ENCODE peak calls at places on chromosomes 5 and 9, in six cellular contexts. One of them, this sample, is unnamed.
A peak's percentile ranks its signal among the peaks of the same experiment; 100 is the strongest.

GRCh38 chr9:4689687-4690104 is 10.3 kb downstream of the CDC37L1 start:
- DNase-seq in endodermal cell: no peak
- DNase-seq in heart right ventricle: no peak
- DNase-seq in brain microvascular endothelial cell: no peak
- DNase-seq in lower leg skin: no peak
- DNase-seq in fibroblast of lung: peak; percentile 42
- DNase-seq in this sample: no peak

GRCh38 chr9:88949961-88950340 is 41.3 kb upstream of the S1PR3 start:
- DNase-seq in fibroblast of lung: peak; percentile 65
- DNase-seq in endodermal cell: no peak
- DNase-seq in heart right ventricle: no peak
- DNase-seq in lower leg skin: no peak
- DNase-seq in brain microvascular endothelial cell: peak; percentile 37
- DNase-seq in this sample: no peak

GRCh38 chr5:6000867-6001266 is 377.5 kb downstream of the MED10 start:
- DNase-seq in lower leg skin: no peak
- DNase-seq in fibroblast of lung: no peak
- DNase-seq in heart right ventricle: no peak
- DNase-seq in endodermal cell: no peak
- DNase-seq in brain microvascular endothelial cell: no peak
- DNase-seq in this sample: no peak

GRCh38 chr5:79301046-79301712 is 65.2 kb downstream of the JMY start:
- DNase-seq in fibroblast of lung: peak; percentile 51
- DNase-seq in brain microvascular endothelial cell: no peak
- DNase-seq in endodermal cell: no peak
- DNase-seq in lower leg skin: no peak
- DNase-seq in heart right ventricle: no peak
- DNase-seq in this sample: no peak

GRCh38 chr5:131316026-131316425 is 52.2 kb downstream of the CDC42SE2 start:
- DNase-seq in lower leg skin: no peak
- DNase-seq in brain microvascular endothelial cell: no peak
- DNase-seq in endodermal cell: no peak
- DNase-seq in heart right ventricle: no peak
- DNase-seq in fibroblast of lung: no peak
- DNase-seq in this sample: no peak

GRCh38 chr5:59685806-59686205 is 207.7 kb downstream of the PDE4D start:
- DNase-seq in lower leg skin: no peak
- DNase-seq in heart right ventricle: no peak
- DNase-seq in fibroblast of lung: peak; percentile 67
- DNase-seq in brain microvascular endothelial cell: no peak
- DNase-seq in endodermal cell: no peak
- DNase-seq in this sample: no peak

GRCh38 chr5:58759745-58760144 is 176.9 kb downstream of the RAB3C start:
- DNase-seq in fibroblast of lung: no peak
- DNase-seq in heart right ventricle: no peak
- DNase-seq in endodermal cell: no peak
- DNase-seq in lower leg skin: no peak
- DNase-seq in brain microvascular endothelial cell: no peak
- DNase-seq in this sample: no peak

GRCh38 chr5:178668579-178668978 is 41.7 kb upstream of the CLK4 start:
- DNase-seq in heart right ventricle: no peak
- DNase-seq in brain microvascular endothelial cell: no peak
- DNase-seq in endodermal cell: no peak
- DNase-seq in lower leg skin: no peak
- DNase-seq in fibroblast of lung: no peak
- DNase-seq in this sample: no peak

GRCh38 chr5:41863871-41864486 is 6.2 kb downstream of the OXCT1 start:
- DNase-seq in endodermal cell: no peak
- DNase-seq in brain microvascular endothelial cell: no peak
- DNase-seq in lower leg skin: no peak
- DNase-seq in fibroblast of lung: peak; percentile 50
- DNase-seq in heart right ventricle: no peak
- DNase-seq in this sample: no peak

DNA sequence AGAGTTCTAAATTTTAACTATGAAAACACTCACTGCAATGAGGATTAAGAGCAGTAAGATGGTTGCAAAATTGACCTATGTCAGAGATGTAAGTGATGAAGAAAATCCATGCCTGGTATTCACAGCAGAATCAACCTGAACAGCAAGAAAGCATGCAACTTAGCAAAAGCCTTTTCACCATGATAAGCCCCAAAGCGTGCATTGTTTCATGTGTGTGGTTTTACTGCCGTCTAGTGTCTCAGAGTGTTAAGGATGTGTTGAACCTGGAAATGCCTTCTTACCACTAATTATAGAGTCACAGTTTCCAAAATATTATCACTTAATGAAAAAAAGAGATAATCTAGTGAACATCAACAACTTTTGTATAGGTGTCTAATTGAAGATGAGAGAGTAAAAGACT is 415.2 kb upstream of the TRPC7 start:
- DNase-seq in brain microvascular endothelial cell: no peak
- DNase-seq in endodermal cell: no peak
- DNase-seq in heart right ventricle: no peak
- DNase-seq in lower leg skin: no peak
- DNase-seq in fibroblast of lung: no peak
- DNase-seq in this sample: no peak
- TF ChIP-seq CTCF in brain microvascular endothelial cell: no peak
- TF ChIP-seq CTCF in endodermal cell: peak; percentile 47
- TF ChIP-seq CTCF in heart right ventricle: no peak
- TF ChIP-seq CTCF in lower leg skin: no peak
- TF ChIP-seq CTCF in fibroblast of lung: no peak
- TF ChIP-seq CTCF in this sample: no peak

DNA sequence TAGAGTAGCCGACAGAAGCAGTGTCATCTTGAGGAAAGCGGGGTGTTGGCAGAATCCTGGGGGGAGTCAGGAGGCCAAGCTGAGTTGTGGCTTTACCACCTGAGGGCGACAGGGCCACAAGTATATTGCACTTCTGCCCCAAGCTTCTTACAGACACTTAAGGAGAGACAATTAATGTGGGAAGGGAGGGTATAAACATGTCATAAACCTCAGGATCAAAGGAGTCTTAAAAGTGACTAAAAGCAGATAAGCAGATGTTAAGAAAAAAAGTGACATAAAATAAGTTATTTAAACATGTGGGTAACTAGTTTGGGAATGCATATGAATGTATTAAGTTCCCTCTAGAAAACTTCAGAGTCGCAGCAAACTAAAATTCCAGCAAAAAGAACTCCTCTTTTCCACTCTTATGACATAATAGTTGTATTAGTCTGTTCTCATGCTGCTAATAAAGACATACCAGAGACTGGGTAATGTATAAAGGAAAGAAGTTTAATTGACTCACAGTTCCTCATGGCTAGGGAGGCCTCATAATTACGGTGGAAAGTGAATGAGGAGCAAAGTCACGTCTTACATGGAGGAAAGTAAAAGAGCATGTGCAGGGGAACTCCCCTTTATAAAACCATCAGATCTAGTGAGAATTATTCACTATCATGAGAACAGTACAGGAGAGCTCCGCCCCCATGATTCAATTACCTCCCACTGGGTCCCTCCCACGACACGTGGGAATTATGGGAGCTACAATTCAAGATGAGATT is 63.8 kb downstream of the ERAP1 start:
- DNase-seq in heart right ventricle: no peak
- DNase-seq in lower leg skin: no peak
- DNase-seq in brain microvascular endothelial cell: no peak
- DNase-seq in fibroblast of lung: no peak
- DNase-seq in endodermal cell: no peak
- DNase-seq in this sample: no peak
- H3K4me3 ChIP-seq in heart right ventricle: peak overlapping the region; percentile 21
- H3K4me3 ChIP-seq in lower leg skin: no peak overlapping the region
- H3K4me3 ChIP-seq in brain microvascular endothelial cell: no peak overlapping the region
- H3K4me3 ChIP-seq in fibroblast of lung: no peak overlapping the region
- H3K4me3 ChIP-seq in endodermal cell: no peak overlapping the region
- H3K4me3 ChIP-seq in this sample: no peak overlapping the region

GRCh38 chr5:155303134-155303533 is 289.6 kb downstream of the KIF4B start:
- DNase-seq in brain microvascular endothelial cell: no peak
- DNase-seq in lower leg skin: no peak
- DNase-seq in fibroblast of lung: no peak
- DNase-seq in endodermal cell: no peak
- DNase-seq in heart right ventricle: no peak
- DNase-seq in this sample: no peak

GRCh38 chr5:155311721-155312120 is 298.2 kb downstream of the KIF4B start:
- DNase-seq in fibroblast of lung: no peak
- DNase-seq in endodermal cell: no peak
- DNase-seq in brain microvascular endothelial cell: no peak
- DNase-seq in heart right ventricle: no peak
- DNase-seq in lower leg skin: no peak
- DNase-seq in this sample: no peak

GRCh38 chr5:155308289-155308688 is 294.7 kb downstream of the KIF4B start:
- DNase-seq in fibroblast of lung: no peak
- DNase-seq in brain microvascular endothelial cell: no peak
- DNase-seq in endodermal cell: no peak
- DNase-seq in heart right ventricle: no peak
- DNase-seq in lower leg skin: no peak
- DNase-seq in this sample: no peak

DNA sequence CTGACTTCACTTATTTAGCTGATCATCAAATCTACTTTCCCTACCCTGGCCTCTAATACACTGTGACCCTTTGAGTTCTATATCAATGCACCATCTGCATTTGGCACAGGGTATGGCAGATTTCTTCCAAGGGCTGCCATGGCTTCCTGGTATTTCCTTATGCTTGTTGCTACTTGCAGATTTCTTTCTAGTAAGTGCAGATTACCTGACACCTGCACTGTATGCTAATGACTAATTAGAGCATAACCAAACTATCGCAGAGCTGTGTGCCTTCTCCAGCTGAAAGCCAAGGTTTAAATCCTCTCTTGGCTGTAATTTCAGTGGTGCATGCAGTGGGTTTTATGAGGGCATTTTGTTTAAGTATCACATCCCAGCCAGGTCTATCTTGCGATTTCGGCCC is 293.7 kb downstream of the KIF4B start:
- DNase-seq in heart right ventricle: no peak
- DNase-seq in endodermal cell: no peak
- DNase-seq in brain microvascular endothelial cell: no peak
- DNase-seq in fibroblast of lung: no peak
- DNase-seq in lower leg skin: no peak
- DNase-seq in this sample: no peak
- TF ChIP-seq CTCF in heart right ventricle: no peak
- TF ChIP-seq CTCF in endodermal cell: no peak
- TF ChIP-seq CTCF in brain microvascular endothelial cell: no peak
- TF ChIP-seq CTCF in fibroblast of lung: no peak
- TF ChIP-seq CTCF in lower leg skin: no peak
- TF ChIP-seq CTCF in this sample: no peak

GRCh38 chr5:94793816-94794198 is 175.3 kb downstream of the SLF1 start:
- DNase-seq in heart right ventricle: no peak
- DNase-seq in lower leg skin: no peak
- DNase-seq in brain microvascular endothelial cell: peak; percentile 18
- DNase-seq in endodermal cell: no peak
- DNase-seq in fibroblast of lung: peak; percentile 80
- DNase-seq in this sample: no peak
- H3K4me3 ChIP-seq in heart right ventricle: no peak overlapping the region
- H3K4me3 ChIP-seq in lower leg skin: no peak overlapping the region
- H3K4me3 ChIP-seq in brain microvascular endothelial cell: no peak overlapping the region
- H3K4me3 ChIP-seq in endodermal cell: no peak overlapping the region
- H3K4me3 ChIP-seq in fibroblast of lung: no peak overlapping the region
- H3K4me3 ChIP-seq in this sample: no peak overlapping the region

GRCh38 chr5:38724301-38725030 is 121.3 kb upstream of the OSMR start:
- DNase-seq in brain microvascular endothelial cell: peak; percentile 78
- DNase-seq in endodermal cell: no peak
- DNase-seq in lower leg skin: no peak
- DNase-seq in fibroblast of lung: peak; percentile 74
- DNase-seq in heart right ventricle: no peak
- DNase-seq in this sample: no peak
- TF ChIP-seq CTCF in brain microvascular endothelial cell: peak; percentile 50
- TF ChIP-seq CTCF in endodermal cell: no peak
- TF ChIP-seq CTCF in lower leg skin: no peak
- TF ChIP-seq CTCF in fibroblast of lung: no peak
- TF ChIP-seq CTCF in heart right ventricle: no peak
- TF ChIP-seq CTCF in this sample: peak; percentile 5

GRCh38 chr9:136713555-136713949 is 1.2 kb downstream of the DIPK1B start:
- DNase-seq in endodermal cell: no peak
- DNase-seq in fibroblast of lung: no peak
- DNase-seq in lower leg skin: no peak
- DNase-seq in heart right ventricle: peak; percentile 64
- DNase-seq in brain microvascular endothelial cell: no peak
- DNase-seq in this sample: no peak
- H3K4me3 ChIP-seq in endodermal cell: peak overlapping the region; percentile 79
- H3K4me3 ChIP-seq in fibroblast of lung: no peak overlapping the region
- H3K4me3 ChIP-seq in lower leg skin: no peak overlapping the region
- H3K4me3 ChIP-seq in heart right ventricle: peak overlapping the region; percentile 74
- H3K4me3 ChIP-seq in brain microvascular endothelial cell: no peak overlapping the region
- H3K4me3 ChIP-seq in this sample: no peak overlapping the region

GRCh38 chr5:14545308-14545707 is 36.3 kb upstream of the OTULINL start:
- DNase-seq in lower leg skin: peak; percentile 27
- DNase-seq in heart right ventricle: no peak
- DNase-seq in endodermal cell: no peak
- DNase-seq in fibroblast of lung: no peak
- DNase-seq in brain microvascular endothelial cell: no peak
- DNase-seq in this sample: no peak
- TF ChIP-seq CTCF in lower leg skin: no peak
- TF ChIP-seq CTCF in heart right ventricle: no peak
- TF ChIP-seq CTCF in endodermal cell: no peak
- TF ChIP-seq CTCF in fibroblast of lung: no peak
- TF ChIP-seq CTCF in brain microvascular endothelial cell: no peak
- TF ChIP-seq CTCF in this sample: no peak

GRCh38 chr5:175443514-175444059 is 395 bp downstream of the DRD1 start:
- DNase-seq in endodermal cell: no peak
- DNase-seq in lower leg skin: no peak
- DNase-seq in fibroblast of lung: no peak
- DNase-seq in brain microvascular endothelial cell: no peak
- DNase-seq in heart right ventricle: no peak
- DNase-seq in this sample: no peak
- H3K4me3 ChIP-seq in endodermal cell: peak overlapping the region; percentile 81
- H3K4me3 ChIP-seq in lower leg skin: no peak overlapping the region
- H3K4me3 ChIP-seq in fibroblast of lung: peak overlapping the region; percentile 41
- H3K4me3 ChIP-seq in brain microvascular endothelial cell: no peak overlapping the region
- H3K4me3 ChIP-seq in heart right ventricle: peak overlapping the region; percentile 35
- H3K4me3 ChIP-seq in this sample: no peak overlapping the region

GRCh38 chr5:124742521-124742920 is 3.9 kb downstream of the ZNF608 start:
- DNase-seq in endodermal cell: no peak
- DNase-seq in fibroblast of lung: no peak
- DNase-seq in brain microvascular endothelial cell: no peak
- DNase-seq in lower leg skin: no peak
- DNase-seq in heart right ventricle: no peak
- DNase-seq in this sample: no peak
- TF ChIP-seq CTCF in endodermal cell: no peak
- TF ChIP-seq CTCF in fibroblast of lung: no peak
- TF ChIP-seq CTCF in brain microvascular endothelial cell: no peak
- TF ChIP-seq CTCF in lower leg skin: no peak
- TF ChIP-seq CTCF in heart right ventricle: no peak
- TF ChIP-seq CTCF in this sample: no peak

GRCh38 chr9:37060821-37061220 is 26.8 kb upstream of the PAX5 start:
- DNase-seq in brain microvascular endothelial cell: no peak
- DNase-seq in fibroblast of lung: no peak
- DNase-seq in lower leg skin: no peak
- DNase-seq in endodermal cell: no peak
- DNase-seq in heart right ventricle: no peak
- DNase-seq in this sample: no peak

GRCh38 chr9:37062331-37062730 is 28.3 kb upstream of the PAX5 start:
- DNase-seq in endodermal cell: no peak
- DNase-seq in brain microvascular endothelial cell: no peak
- DNase-seq in lower leg skin: no peak
- DNase-seq in fibroblast of lung: no peak
- DNase-seq in heart right ventricle: no peak
- DNase-seq in this sample: no peak

GRCh38 chr9:37061763-37062162 is 27.7 kb upstream of the PAX5 start:
- DNase-seq in brain microvascular endothelial cell: peak; percentile 34
- DNase-seq in endodermal cell: no peak
- DNase-seq in fibroblast of lung: peak; percentile 17
- DNase-seq in heart right ventricle: no peak
- DNase-seq in lower leg skin: no peak
- DNase-seq in this sample: peak; percentile 9

GRCh38 chr9:37066139-37066725 is 32.2 kb upstream of the PAX5 start:
- DNase-seq in brain microvascular endothelial cell: no peak
- DNase-seq in lower leg skin: no peak
- DNase-seq in heart right ventricle: no peak
- DNase-seq in endodermal cell: no peak
- DNase-seq in fibroblast of lung: no peak
- DNase-seq in this sample: no peak
- H3K4me3 ChIP-seq in brain microvascular endothelial cell: no peak overlapping the region
- H3K4me3 ChIP-seq in lower leg skin: no peak overlapping the region
- H3K4me3 ChIP-seq in heart right ventricle: no peak overlapping the region
- H3K4me3 ChIP-seq in endodermal cell: no peak overlapping the region
- H3K4me3 ChIP-seq in fibroblast of lung: no peak overlapping the region
- H3K4me3 ChIP-seq in this sample: no peak overlapping the region

This sample was measured in AG04449.